ENCODE peak calls at places on chromosomes 16 and 17, in four cellular contexts. N is SK-N-SH; R is heart right ventricle; A is stimulated activated effector memory CD8-positive, alpha-beta T cell treated with anti-CD3 and anti-CD28 coated beads, Interleukin-12 subunit alpha, Interleukin-12 subunit beta, amount 100 ng/mL, for 72 hours. C is an unnamed sample.

GRCh38 chr16:85452364-85453178 is 160.6 kb upstream of the GSE1 start:
- DNase-seq in N (no peak), R (no peak), A (no peak), C (no peak)

GRCh38 chr17:79192503-79193500 is 118.2 kb downstream of the ENGASE start:
- DNase-seq in N (no peak), R (peak), A (peak), C (no peak)

GRCh38 chr16:27972500-27972899 is 91.0 kb downstream of the GSG1L start:
- DNase-seq in N (peak), R (no peak), A (no peak), C (no peak)

GRCh38 chr17:73304971-73305786 is 6.6 kb downstream of the CDC42EP4 start:
- DNase-seq in N (no peak), R (peak), A (no peak), C (peak)

GRCh38 chr17:1644493-1645206 is 882 bp downstream of the SCARF1 start:
- DNase-seq in N (no peak), R (no peak), A (peak), C (no peak)

GRCh38 chr17:30232822-30233427 is 2.6 kb downstream of the SLC6A4 start:
- DNase-seq in N (no peak), R (no peak), A (no peak), C (no peak)

GRCh38 chr17:1124238-1124699 is 55.5 kb downstream of the ABR start:
- DNase-seq in N (no peak), R (no peak), A (no peak), C (no peak)

GRCh38 chr16:10919003-10919351 is 23.3 kb downstream of the DEXI start:
- DNase-seq in N (no peak), R (no peak), A (no peak), C (no peak)

GRCh38 chr16:85046957-85047866 is 19.6 kb downstream of the KIAA0513 start:
- DNase-seq in N (no peak), R (no peak), A (no peak), C (no peak)

GRCh38 chr17:49086316-49086605 is 46.3 kb upstream of the B4GALNT2 start:
- DNase-seq in N (no peak), R (no peak), A (no peak), C (no peak)

GRCh38 chr16:50763211-50763610 is 21.3 kb downstream of the CYLD start:
- DNase-seq in N (no peak), R (no peak), A (no peak), C (no peak)

GRCh38 chr16:83743241-83743640 is 64.5 kb upstream of the HSBP1 start:
- DNase-seq in N (no peak), R (no peak), A (no peak), C (no peak)

GRCh38 chr17:38868095-38868967 is 1.5 kb upstream of the LASP1 start:
- DNase-seq in N (no peak), R (peak), A (no peak), C (peak)

GRCh38 chr16:2298621-2299020 is 30.7 kb upstream of the RNPS1 start:
- DNase-seq in N (no peak), R (no peak), A (no peak), C (no peak)

GRCh38 chr17:14297161-14297851 is 3.6 kb upstream of the HS3ST3B1 start:
- DNase-seq in N (peak), R (peak), A (no peak), C (no peak)

GRCh38 chr16:46924402-46924801 is 40.2 kb downstream of the GPT2 start:
- DNase-seq in N (no peak), R (no peak), A (no peak), C (no peak)

GRCh38 chr16:84735846-84736586 is 36.2 kb downstream of the USP10 start:
- DNase-seq in N (peak), R (no peak), A (no peak), C (no peak)

GRCh38 chr17:6641374-6641818 is 536 bp downstream of the TXNDC17 start:
- DNase-seq in N (no peak), R (no peak), A (no peak), C (no peak)

GRCh38 chr16:81237282-81237681 is 1.2 kb upstream of the BCO1 start:
- DNase-seq in N (no peak), R (peak), A (no peak), C (peak)